ENCODE peak calls at places on chromosomes 12 and 14, in eight cellular contexts. E is psoas muscle, Q is uterus, H is upper lobe of right lung, S is cardiac muscle cell, J is heart left ventricle, L is tibial nerve, V is GM23338. G is an unnamed sample.

GRCh38 chr12:89947437-89948265 is 239.0 kb upstream of the ATP2B1 start:
- DNase-seq in J (no peak), H (no peak), S (peak; percentile 34), Q (peak; percentile 55), L (no peak), V (peak; percentile 13), E (no peak), G (no peak)

GRCh38 chr14:91229743-91230200 is 14.7 kb downstream of the GPR68 start:
- DNase-seq in V (no peak), J (no peak), H (no peak), E (no peak), L (no peak), Q (no peak), S (no peak), G (no peak)

GRCh38 chr12:30837595-30837994 is 82.8 kb upstream of the CAPRIN2 start:
- DNase-seq in E (no peak), Q (no peak), L (no peak), V (no peak), S (no peak), H (no peak), J (no peak), G (no peak)

GRCh38 chr14:74846168-74846567 is 29.8 kb downstream of the PROX2 start:
- DNase-seq in V (no peak), L (peak; percentile 23), Q (no peak), S (no peak), E (no peak), J (no peak), H (no peak), G (no peak)

GRCh38 chr12:71303199-71303598 is 136.4 kb upstream of the LGR5 start:
- DNase-seq in J (no peak), E (no peak), Q (no peak), H (no peak), L (no peak), V (no peak), S (no peak), G (no peak)

GRCh38 chr12:66725031-66725430 is 46.2 kb upstream of the GRIP1 start:
- DNase-seq in S (no peak), V (no peak), L (no peak), H (no peak), E (no peak), Q (no peak), J (no peak), G (no peak)

GRCh38 chr12:1507308-1507707 is 87.1 kb downstream of the FBXL14 start:
- DNase-seq in L (no peak), S (no peak), J (no peak), V (no peak), Q (no peak), H (no peak), E (no peak), G (no peak)

GRCh38 chr14:105388110-105388951 is 10.0 kb upstream of the TEX22 start:
- DNase-seq in Q (no peak), E (peak; percentile 44), J (peak; percentile 28), V (no peak), S (no peak), H (no peak), L (no peak), G (peak; percentile 76)

GRCh38 chr14:95300697-95301526 is 18.8 kb downstream of the CLMN start:
- DNase-seq in L (no peak), E (no peak), Q (no peak), H (no peak), V (no peak), S (no peak), J (no peak), G (no peak)

GRCh38 chr12:25278274-25278673 is 27.5 kb upstream of the KRAS start:
- DNase-seq in H (no peak), V (no peak), S (no peak), J (no peak), Q (no peak), L (no peak), E (no peak), G (no peak)

GRCh38 chr14:32657081-32657480 is 281.6 kb upstream of the NPAS3 start:
- DNase-seq in V (no peak), S (no peak), L (peak; percentile 46), H (no peak), J (peak; percentile 32), E (no peak), Q (no peak), G (peak; percentile 63)

GRCh38 chr12:54363610-54364009 is 676 bp downstream of the GPR84 start:
- DNase-seq in V (no peak), E (no peak), L (no peak), H (no peak), S (no peak), Q (no peak), J (no peak), G (no peak)

GRCh38 chr12:77049767-77050353 is 15.5 kb downstream of the E2F7 start:
- DNase-seq in J (no peak), V (peak; percentile 68), L (peak; percentile 44), S (peak; percentile 72), Q (no peak), E (no peak), H (no peak), G (no peak)

GRCh38 chr14:92207012-92207927 is 85.5 kb downstream of the CPSF2 start:
- DNase-seq in Q (no peak), E (no peak), S (no peak), J (no peak), H (no peak), V (peak; percentile 69), L (no peak), G (no peak)

GRCh38 chr12:31118347-31118830 is 44.7 kb downstream of the DDX11 start:
- DNase-seq in V (peak; percentile 66), S (no peak), E (no peak), L (no peak), J (no peak), H (no peak), Q (peak; percentile 62), G (no peak)

GRCh38 chr12:111407371-111408115 is 1.8 kb downstream of the SH2B3 start:
- DNase-seq in J (no peak), L (no peak), Q (no peak), E (no peak), H (no peak), S (no peak), V (no peak), G (no peak)

GRCh38 chr14:69850736-69851112 is 28.5 kb upstream of the SMOC1 start:
- DNase-seq in S (no peak), Q (no peak), V (no peak), L (no peak), H (no peak), E (no peak), J (no peak), G (no peak)

GRCh38 chr12:7265251-7265650 is 38.6 kb upstream of the ACSM4 start:
- DNase-seq in S (no peak), L (no peak), H (no peak), Q (no peak), E (no peak), V (no peak), J (no peak), G (no peak)

GRCh38 chr14:30656190-30656632 is 34.1 kb downstream of the SCFD1 start:
- DNase-seq in L (peak; percentile 44), E (no peak), V (peak; percentile 73), H (no peak), J (no peak), Q (peak; percentile 20), S (peak; percentile 43), G (no peak)

GRCh38 chr14:65169351-65169750 is 67.0 kb upstream of the MAX start:
- DNase-seq in V (no peak), Q (no peak), E (no peak), L (no peak), H (no peak), S (no peak), J (no peak), G (no peak)

GRCh38 chr14:51053157-51053556 is 41.7 kb downstream of the TRIM9 start:
- DNase-seq in V (no peak), J (no peak), L (no peak), Q (no peak), H (no peak), S (no peak), E (no peak), G (no peak)

DNA sequence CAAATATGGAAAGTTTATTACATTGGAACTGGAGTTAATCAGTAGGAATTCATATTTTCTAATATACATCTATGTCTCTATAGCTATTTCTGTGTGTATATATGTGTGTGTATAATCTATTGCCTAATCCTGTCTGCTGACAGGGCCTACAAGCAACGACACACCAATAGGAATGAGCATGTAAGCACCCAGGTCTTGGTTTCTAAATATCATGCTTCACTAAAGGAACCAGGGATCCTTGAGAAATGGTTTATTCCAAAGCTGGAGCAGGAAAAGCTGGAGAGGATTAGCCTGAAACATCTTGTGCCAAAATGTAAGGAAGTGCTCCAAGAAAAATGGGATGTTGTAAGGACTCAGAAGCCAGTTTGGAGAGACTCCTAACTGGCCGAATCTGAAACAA is 29.3 kb upstream of the LGALS3 start:
- DNase-seq in L (peak; percentile 45), E (no peak), Q (peak; percentile 27), V (no peak), H (no peak), S (no peak), J (no peak), G (no peak)
- H3K27ac ChIP-seq in L (peak overlapping the region; percentile 99), E (no peak overlapping the region), Q (peak overlapping the region; percentile 96), V (no peak overlapping the region), H (peak overlapping the region; percentile 70), S (no peak overlapping the region), J (peak overlapping the region; percentile 3), G (peak overlapping the region; percentile 69)

GRCh38 chr12:19970116-19970515 is 398.2 kb upstream of the PDE3A start:
- DNase-seq in J (no peak), H (no peak), V (no peak), Q (no peak), S (no peak), L (no peak), E (no peak), G (no peak)
- TF ChIP-seq CTCF in J (no peak), H (no peak), V (no peak), Q (no peak), S (no peak), L (no peak), E (no peak), G (no peak)

GRCh38 chr12:122889658-122890561 is 6.0 kb downstream of the VPS37B start:
- DNase-seq in S (no peak), L (no peak), H (no peak), Q (no peak), E (no peak), J (no peak), V (no peak), G (no peak)
- H3K27ac ChIP-seq in S (peak overlapping the region; percentile 99), L (peak overlapping the region; percentile 95), H (peak overlapping the region; percentile 90), Q (no peak overlapping the region), E (peak overlapping the region; percentile 70), J (peak overlapping the region; percentile 88), V (no peak overlapping the region), G (peak overlapping the region; percentile 95)

GRCh38 chr14:39432179-39432618 is at the start of gene FBXO33:
- DNase-seq in L (peak; percentile 92), E (peak; percentile 99), S (peak; percentile 96), H (peak; percentile 99), V (peak; percentile 94), J (peak; percentile 98), Q (peak; percentile 96), G (peak; percentile 99)

GRCh38 chr14:39434401-39434800 is 2.2 kb upstream of the FBXO33 start:
- DNase-seq in Q (no peak), L (no peak), H (no peak), J (no peak), S (no peak), E (no peak), V (no peak), G (no peak)

GRCh38 chr14:39433452-39433813 is 1.2 kb upstream of the FBXO33 start:
- DNase-seq in E (no peak), L (no peak), Q (no peak), H (no peak), J (no peak), V (no peak), S (no peak), G (no peak)

GRCh38 chr14:39431416-39432178 is 636 bp downstream of the FBXO33 start:
- DNase-seq in J (peak; percentile 48), L (no peak), S (peak; percentile 80), V (peak; percentile 75), H (peak; percentile 80), Q (peak; percentile 30), E (peak; percentile 70), G (peak; percentile 64)

GRCh38 chr14:39432619-39433451 is 602 bp upstream of the FBXO33 start:
- DNase-seq in L (peak; percentile 73), V (peak; percentile 88), S (peak; percentile 94), H (peak; percentile 98), E (peak; percentile 95), Q (peak; percentile 91), J (peak; percentile 95), G (peak; percentile 94)
- TF ChIP-seq CTCF in L (no peak), V (no peak), S (no peak), H (peak; percentile 23), E (peak; percentile 5), Q (no peak), J (peak; percentile 12), G (no peak)

G was measured in left lung.